ENCODE peak calls at places on chromosomes 3 and 15, in ten cellular contexts. B is activated CD8-positive, alpha-beta T cell treated with anti-CD3 and anti-CD28 coated beads for 36 hours; C is effector memory CD8-positive, alpha-beta T cell; G is heart left ventricle; Y is psoas muscle; R is left cardiac atrium; T is upper lobe of left lung; H is activated CD4-positive, alpha-beta T cell treated with anti-CD3 and anti-CD28 coated beads for 36 hours; K is natural killer cell treated with Interleukin-12 subunit alpha and Interleukin-12 subunit beta and Interleukin-15 and Interleukin-18, amount 100 ng/mL, for 72 hours; F is upper lobe of right lung. D is an unnamed sample.

GRCh38 chr15:66105286-66105984 is 148.1 kb downstream of the MEGF11 start:
- ATAC-seq in F (no peak), Y (no peak), T (no peak), K (no peak), C (no peak), B (no peak), R (no peak), H (no peak), G (no peak), D (no peak)

GRCh38 chr3:168847293-168847883 is 751.7 kb upstream of the GOLIM4 start:
- ATAC-seq in H (no peak), B (no peak), F (peak), C (no peak), R (no peak), K (no peak), T (no peak), G (no peak), Y (no peak), D (no peak)

GRCh38 chr15:30953731-30954378 is 37.6 kb downstream of the MTMR10 start:
- ATAC-seq in T (no peak), F (peak), H (peak), B (peak), K (no peak), G (peak), C (no peak), R (peak), Y (peak), D (no peak)

GRCh38 chr15:66650433-66650832 is 51.6 kb upstream of the SMAD6 start:
- ATAC-seq in H (no peak), G (no peak), F (peak), R (peak), B (no peak), T (peak), C (no peak), K (no peak), Y (peak), D (no peak)

GRCh38 chr3:66486646-66487045 is 14.2 kb downstream of the LRIG1 start:
- ATAC-seq in H (no peak), R (no peak), F (no peak), B (no peak), Y (no peak), G (no peak), T (no peak), C (no peak), K (no peak), D (no peak)

GRCh38 chr3:136351905-136352304 is 101.8 kb downstream of the PCCB start:
- ATAC-seq in G (no peak), H (no peak), T (no peak), R (no peak), B (no peak), C (no peak), F (no peak), Y (no peak), K (no peak), D (no peak)

GRCh38 chr3:64865872-64866588 is 178.2 kb upstream of the ADAMTS9 start:
- ATAC-seq in F (peak), B (no peak), H (no peak), T (no peak), R (no peak), G (no peak), Y (no peak), K (no peak), C (no peak), D (no peak)

GRCh38 chr3:172658344-172659245 is 52.3 kb downstream of the NCEH1 start:
- ATAC-seq in B (no peak), T (no peak), G (peak), R (peak), H (no peak), F (no peak), C (no peak), Y (no peak), K (no peak), D (no peak)

GRCh38 chr3:191246628-191247027 is 47.6 kb downstream of the OSTN start:
- ATAC-seq in R (no peak), C (no peak), T (no peak), K (no peak), B (no peak), H (no peak), Y (no peak), G (no peak), F (no peak), D (peak)

GRCh38 chr3:149009732-149010131 is 18.4 kb downstream of the GYG1 start:
- ATAC-seq in B (peak), G (no peak), F (peak), R (peak), Y (peak), H (peak), C (peak), T (peak), K (peak), D (peak)

GRCh38 chr3:9879830-9880549 is at the start of gene CIDEC:
- ATAC-seq in H (no peak), Y (no peak), T (no peak), G (no peak), R (no peak), B (no peak), K (no peak), F (no peak), C (no peak), D (no peak)

GRCh38 chr3:195164573-195165263 is 106.2 kb downstream of the XXYLT1 start:
- ATAC-seq in G (no peak), T (no peak), B (no peak), Y (no peak), F (no peak), C (no peak), K (no peak), R (no peak), H (no peak), D (no peak)

GRCh38 chr15:80580536-80581260 is 114.4 kb upstream of the ABHD17C start:
- ATAC-seq in Y (no peak), B (no peak), F (no peak), C (no peak), G (no peak), T (no peak), R (no peak), K (no peak), H (no peak), D (no peak)

GRCh38 chr3:62145086-62145757 is 228.1 kb downstream of the FEZF2 start:
- ATAC-seq in T (no peak), G (no peak), H (no peak), Y (no peak), C (no peak), R (no peak), K (peak), F (no peak), B (no peak), D (no peak)

GRCh38 chr3:72782521-72782920 is 65.7 kb downstream of the SHQ1 start:
- ATAC-seq in R (no peak), F (no peak), Y (no peak), T (no peak), H (no peak), C (no peak), G (no peak), K (no peak), B (no peak), D (no peak)

GRCh38 chr15:60574801-60575631 is 96.1 kb upstream of the ICE2 start:
- ATAC-seq in R (no peak), K (peak), F (no peak), C (no peak), B (peak), H (peak), G (no peak), T (no peak), Y (peak), D (peak)

GRCh38 chr15:32675474-32675873 is 34.0 kb downstream of the SCG5 start:
- ATAC-seq in Y (no peak), F (peak), T (no peak), G (no peak), H (no peak), B (no peak), K (no peak), R (no peak), C (no peak), D (no peak)

GRCh38 chr3:17836919-17837318 is 94.5 kb upstream of the TBC1D5 start:
- ATAC-seq in R (no peak), K (no peak), T (no peak), H (no peak), G (no peak), B (no peak), Y (no peak), F (no peak), C (no peak), D (no peak)

GRCh38 chr3:178672263-178672662 is 136.0 kb downstream of the KCNMB2 start:
- ATAC-seq in F (no peak), H (no peak), Y (no peak), R (no peak), K (no peak), B (no peak), T (no peak), C (no peak), G (no peak), D (no peak)

GRCh38 chr3:176798680-176799079 is 398.6 kb downstream of the TBL1XR1 start:
- ATAC-seq in B (no peak), F (no peak), R (no peak), H (no peak), G (no peak), T (no peak), K (no peak), C (no peak), Y (no peak), D (no peak)

GRCh38 chr15:51312754-51313390 is 25.5 kb downstream of the CYP19A1 start:
- ATAC-seq in T (no peak), G (no peak), R (no peak), B (no peak), H (no peak), K (no peak), F (no peak), C (no peak), Y (no peak), D (no peak)

GRCh38 chr3:377158-377561 is 180.6 kb downstream of the CHL1 start:
- ATAC-seq in F (no peak), T (no peak), K (no peak), R (no peak), G (no peak), H (no peak), B (no peak), Y (no peak), C (no peak), D (no peak)

GRCh38 chr3:156750191-156750873 is 75.8 kb upstream of the LEKR1 start:
- ATAC-seq in G (no peak), C (no peak), T (peak), H (no peak), R (peak), K (no peak), F (peak), B (no peak), Y (no peak), D (no peak)

GRCh38 chr15:25858952-25859760 is 4.0 kb downstream of the ATP10A start:
- ATAC-seq in R (no peak), F (no peak), B (no peak), T (no peak), Y (no peak), C (no peak), K (no peak), H (no peak), G (no peak), D (no peak)

GRCh38 chr3:188165596-188165995 is 11.6 kb downstream of the LPP start:
- ATAC-seq in R (no peak), Y (peak), C (no peak), H (peak), B (peak), T (no peak), G (no peak), K (peak), F (no peak), D (peak)

GRCh38 chr3:171574556-171575240 is 114.5 kb upstream of the TNIK start:
- ATAC-seq in T (no peak), F (no peak), K (no peak), B (no peak), G (no peak), Y (no peak), C (no peak), R (no peak), H (no peak), D (no peak)

GRCh38 chr15:96052572-96053038 is 277.9 kb upstream of the NR2F2 start:
- ATAC-seq in T (no peak), Y (peak), F (peak), K (no peak), R (peak), C (no peak), H (no peak), G (no peak), B (no peak), D (no peak)

GRCh38 chr3:42024578-42025387 is 62.9 kb upstream of the ULK4 start:
- ATAC-seq in H (no peak), R (peak), T (no peak), G (no peak), C (no peak), B (no peak), K (no peak), Y (peak), F (peak), D (no peak)

GRCh38 chr15:82297546-82297945 is 34.9 kb downstream of the SAXO2 start:
- ATAC-seq in Y (no peak), G (no peak), H (no peak), K (no peak), F (no peak), T (no peak), C (no peak), R (no peak), B (no peak), D (no peak)

GRCh38 chr3:127448161-127448561 is 142.4 kb downstream of the TPRA1 start:
- ATAC-seq in C (no peak), Y (no peak), K (no peak), H (no peak), R (no peak), G (peak), F (peak), B (no peak), T (no peak), D (no peak)

GRCh38 chr15:61037031-61037430 is 192.1 kb downstream of the RORA start:
- ATAC-seq in T (no peak), C (no peak), B (no peak), R (peak), K (no peak), G (no peak), H (no peak), Y (no peak), F (peak), D (no peak)

GRCh38 chr15:22902578-22902977 is 64.1 kb downstream of the NIPA2 start:
- ATAC-seq in C (no peak), H (no peak), T (no peak), F (no peak), B (no peak), Y (no peak), R (no peak), G (no peak), K (no peak), D (no peak)

GRCh38 chr3:196272826-196273225 is 14.7 kb downstream of the PCYT1A start:
- ATAC-seq in H (no peak), K (no peak), R (peak), F (no peak), Y (peak), T (peak), G (peak), B (no peak), C (no peak), D (no peak)

GRCh38 chr15:43286074-43286473 is 19.3 kb upstream of the TGM5 start:
- ATAC-seq in B (no peak), T (peak), Y (peak), H (no peak), K (peak), F (peak), C (no peak), R (peak), G (no peak), D (no peak)

GRCh38 chr3:105915524-105915923 is 46.7 kb upstream of the CBLB start:
- ATAC-seq in R (no peak), C (no peak), F (no peak), K (no peak), B (no peak), G (no peak), Y (no peak), H (peak), T (no peak), D (no peak)

GRCh38 chr3:150739877-150740645 is 22.9 kb downstream of the SIAH2 start:
- ATAC-seq in H (peak), T (no peak), C (peak), K (peak), Y (no peak), F (no peak), B (peak), G (no peak), R (no peak), D (peak)